ENCODE peak calls at places on chromosomes 5 and 9, in five cellular contexts. N is BJ, I is ascending aorta, P is fibroblast of mammary gland, A is omental fat pad. X is an unnamed sample.

GRCh38 chr9:124658165-124659017 is 112.7 kb downstream of the NR6A1 start:
- DNase-seq in I (peak; percentile 87), A (no peak), P (peak; percentile 92), N (peak; percentile 82), X (peak; percentile 57)

GRCh38 chr5:86885489-86886225 is 267.9 kb downstream of the COX7C start:
- DNase-seq in A (no peak), N (no peak), I (no peak), P (no peak), X (no peak)

GRCh38 chr5:173963867-173964429 is 25.0 kb upstream of the C5orf47 start:
- DNase-seq in I (no peak), P (no peak), A (no peak), N (no peak), X (no peak)

GRCh38 chr5:150284311-150284710 is 5.3 kb downstream of the CAMK2A start:
- DNase-seq in P (no peak), I (no peak), N (no peak), A (no peak), X (no peak)

GRCh38 chr9:101751895-101752294 is 13.4 kb upstream of the GRIN3A start:
- DNase-seq in I (no peak), A (no peak), N (no peak), P (no peak), X (no peak)

GRCh38 chr5:68950111-68950510 is 143.7 kb upstream of the SLC30A5 start:
- DNase-seq in I (no peak), N (no peak), A (no peak), P (no peak), X (no peak)

GRCh38 chr5:123350744-123351143 is 72.5 kb downstream of the CEP120 start:
- DNase-seq in I (no peak), A (no peak), N (no peak), P (no peak), X (no peak)

GRCh38 chr9:133368249-133368881 is 7.5 kb downstream of the SURF4 start:
- DNase-seq in P (peak; percentile 50), A (no peak), N (no peak), I (no peak), X (no peak)

GRCh38 chr9:126331964-126332748 is 5.5 kb downstream of the MVB12B start:
- DNase-seq in P (no peak), A (no peak), N (no peak), I (no peak), X (no peak)

GRCh38 chr5:180047667-180048066 is 23.9 kb downstream of the RNF130 start:
- DNase-seq in P (peak; percentile 62), I (no peak), A (no peak), N (no peak), X (no peak)

GRCh38 chr5:167378894-167379723 is 912.3 kb upstream of the WWC1 start:
- DNase-seq in I (no peak), P (no peak), N (no peak), A (no peak), X (no peak)

GRCh38 chr9:124420991-124421543 is 5.8 kb upstream of the PSMB7 start:
- DNase-seq in P (no peak), N (no peak), I (no peak), A (no peak), X (no peak)

GRCh38 chr5:31023105-31023504 is 170.4 kb upstream of the CDH6 start:
- DNase-seq in P (no peak), I (no peak), A (no peak), N (no peak), X (no peak)

GRCh38 chr5:1440098-1440493 is 5.1 kb downstream of the SLC6A3 start:
- DNase-seq in I (no peak), N (no peak), P (no peak), A (no peak), X (no peak)

GRCh38 chr9:130860458-130861316 is 25.6 kb downstream of the ABL1 start:
- DNase-seq in N (peak; percentile 86), P (peak; percentile 97), A (peak; percentile 34), I (peak; percentile 95), X (no peak)

GRCh38 chr5:58246521-58246944 is 213.4 kb downstream of the PLK2 start:
- DNase-seq in I (no peak), A (no peak), N (no peak), P (no peak), X (no peak)

GRCh38 chr5:10490927-10491672 is 49.4 kb downstream of the ROPN1L start:
- DNase-seq in P (no peak), N (no peak), I (no peak), A (no peak), X (no peak)

GRCh38 chr9:101176384-101176783 is 147.9 kb downstream of the PLPPR1 start:
- DNase-seq in A (no peak), N (no peak), P (no peak), I (no peak), X (no peak)

GRCh38 chr5:112551437-112552018 is 132.5 kb upstream of the EPB41L4A start:
- DNase-seq in I (no peak), P (peak; percentile 73), A (no peak), N (peak; percentile 14), X (no peak)

GRCh38 chr5:51039915-51040314 is 343.3 kb upstream of the ISL1 start:
- DNase-seq in A (no peak), I (no peak), P (no peak), N (no peak), X (no peak)

GRCh38 chr5:90983148-90983547 is 400.0 kb downstream of the ARRDC3 start:
- DNase-seq in P (peak; percentile 91), I (no peak), N (no peak), A (no peak), X (no peak)

GRCh38 chr5:66443462-66444130 is 152.6 kb upstream of the MAST4 start:
- DNase-seq in N (no peak), P (peak; percentile 7), A (no peak), I (no peak), X (no peak)

GRCh38 chr5:113487779-113488644 is at the start of gene MCC:
- DNase-seq in I (peak; percentile 81), A (no peak), N (peak; percentile 41), P (peak; percentile 86), X (no peak)

GRCh38 chr9:97564291-97565175 is 63.1 kb downstream of the TMOD1 start:
- DNase-seq in P (peak; percentile 71), I (peak; percentile 79), N (peak; percentile 16), A (no peak), X (no peak)

GRCh38 chr5:35803221-35803651 is 53.5 kb upstream of the IL7R start:
- DNase-seq in P (peak; percentile 72), N (peak; percentile 28), A (no peak), I (no peak), X (no peak)

GRCh38 chr5:159101689-159102088 is 2.0 kb upstream of the EBF1 start:
- DNase-seq in I (peak; percentile 74), N (no peak), P (peak; percentile 44), A (no peak), X (no peak)

GRCh38 chr5:158590936-158591863 is 508.5 kb downstream of the EBF1 start:
- DNase-seq in N (peak; percentile 12), I (peak; percentile 64), P (peak; percentile 58), A (no peak), X (no peak)

GRCh38 chr5:53694520-53695022 is 134.1 kb downstream of the NDUFS4 start:
- DNase-seq in N (no peak), P (no peak), I (no peak), A (no peak), X (no peak)

GRCh38 chr5:170832241-170832640 is 29.6 kb upstream of the RANBP17 start:
- DNase-seq in N (no peak), I (no peak), P (no peak), A (no peak), X (no peak)

GRCh38 chr5:18968966-18969365 is 1019.0 kb downstream of the CDH18 start:
- DNase-seq in I (no peak), P (no peak), A (no peak), N (no peak), X (no peak)

GRCh38 chr5:3602713-3603502 is 7.3 kb downstream of the IRX1 start:
- DNase-seq in I (no peak), A (no peak), N (no peak), P (peak; percentile 35), X (no peak)

GRCh38 chr5:179271821-179272325 is 73.4 kb downstream of the ADAMTS2 start:
- DNase-seq in A (no peak), P (no peak), N (no peak), I (peak; percentile 55), X (no peak)

GRCh38 chr9:10048994-10049393 is 563.8 kb downstream of the PTPRD start:
- DNase-seq in N (no peak), I (no peak), A (no peak), P (no peak), X (no peak)

GRCh38 chr9:116342071-116342470 is 188.5 kb downstream of the PAPPA start:
- DNase-seq in I (no peak), A (no peak), N (no peak), P (peak; percentile 35), X (no peak)

DNA sequence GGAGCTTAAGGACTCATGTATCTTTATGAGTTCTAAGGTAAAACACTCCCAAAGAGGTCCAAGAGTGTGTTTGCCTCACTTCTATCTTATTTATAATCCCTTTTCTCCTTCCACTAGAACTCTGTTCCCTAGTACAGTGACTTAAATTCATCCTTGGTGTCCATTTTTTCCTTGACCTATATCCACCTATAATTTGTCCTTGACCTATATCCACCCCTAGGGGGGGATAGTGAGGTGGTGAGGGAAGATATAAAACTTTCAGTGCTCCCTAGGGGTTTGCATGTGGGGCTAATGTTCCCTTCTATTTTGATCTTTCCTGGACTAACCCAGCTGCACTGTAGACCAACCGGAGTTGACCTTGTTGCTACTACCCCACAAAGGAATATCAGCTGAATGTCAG is 83.5 kb upstream of the GNAQ start:
- DNase-seq in P (peak; percentile 9), N (no peak), A (no peak), I (no peak), X (no peak)
- TF ChIP-seq CTCF in P (peak; percentile 44), N (peak; percentile 24), A (no peak), I (no peak), X (peak; percentile 69)

DNA sequence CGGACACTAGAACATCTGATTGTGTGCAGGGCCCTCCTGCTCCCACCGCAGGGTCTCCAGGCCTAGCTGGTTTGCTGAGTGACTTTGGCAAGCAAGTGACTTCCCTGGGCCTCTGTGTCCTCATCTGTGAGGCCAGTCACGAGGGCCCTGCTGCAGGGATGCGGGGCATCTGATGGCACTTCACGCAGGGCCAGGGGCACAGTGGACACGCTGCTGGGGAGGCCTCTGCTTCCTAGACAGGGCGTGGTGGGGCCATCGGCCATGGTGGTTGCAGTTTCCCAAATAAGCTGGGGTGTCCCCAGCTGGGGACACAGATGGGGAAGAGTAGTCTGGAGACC is 59.6 kb downstream of the CRB2 start:
- DNase-seq in N (no peak), A (no peak), I (no peak), P (no peak), X (no peak)
- TF ChIP-seq CTCF in N (no peak), A (no peak), I (no peak), P (no peak), X (no peak)

GRCh38 chr5:151448038-151448985 is 909 bp downstream of the SLC36A1 start:
- DNase-seq in I (no peak), P (peak; percentile 8), A (no peak), N (no peak), X (no peak)
- TF ChIP-seq CTCF in I (no peak), P (peak; percentile 20), A (no peak), N (peak; percentile 39), X (no peak)

DNA sequence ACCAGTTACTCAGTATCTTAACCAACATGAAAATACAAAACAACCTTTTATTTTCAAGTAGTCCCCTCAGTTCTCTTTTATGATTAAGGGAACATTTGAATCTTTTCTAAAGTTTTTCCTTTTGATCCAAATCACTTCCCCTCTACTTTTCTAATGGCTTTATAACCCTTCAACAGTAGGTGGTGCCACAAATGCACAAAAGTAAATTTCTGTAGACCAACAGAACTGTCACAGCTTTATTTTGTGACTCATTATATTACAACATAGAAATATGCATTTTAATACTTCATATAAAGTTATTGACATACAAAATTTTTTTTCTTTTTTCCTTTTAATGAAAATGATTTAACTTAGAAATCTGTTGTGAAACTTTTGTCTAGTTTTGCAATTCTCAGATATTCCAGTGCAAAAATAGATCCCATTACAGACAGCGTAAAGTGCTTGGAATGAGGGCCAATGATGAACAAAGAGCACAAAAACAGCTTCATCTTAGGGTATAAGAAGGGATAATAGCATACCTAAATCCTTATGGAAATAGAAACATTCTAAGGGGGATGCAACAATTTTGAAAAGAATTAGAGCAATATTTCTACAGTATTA is 17.0 kb downstream of the NIPSNAP3B start:
- DNase-seq in A (no peak), I (no peak), N (no peak), P (peak; percentile 56), X (no peak)
- TF ChIP-seq CTCF in A (no peak), I (no peak), N (peak; percentile 48), P (peak; percentile 55), X (no peak)